ENCODE peak calls at places on chromosome 21, in seven cellular contexts. One of them, this sample, is unnamed.

GRCh38 chr21:45209046-45209445 is 78.6 kb downstream of the POFUT2 start:
- DNase-seq in choroid plexus epithelial cell: peak
- DNase-seq in HL-60: no peak
- DNase-seq in psoas muscle: no peak
- DNase-seq in H1: no peak
- DNase-seq in body of pancreas: no peak
- DNase-seq in dorsolateral prefrontal cortex: no peak
- DNase-seq in this sample: peak

GRCh38 chr21:43372663-43373386 is 54.1 kb downstream of the SIK1 start:
- DNase-seq in choroid plexus epithelial cell: no peak
- DNase-seq in HL-60: no peak
- DNase-seq in psoas muscle: peak
- DNase-seq in H1: no peak
- DNase-seq in body of pancreas: peak
- DNase-seq in dorsolateral prefrontal cortex: no peak
- DNase-seq in this sample: no peak

GRCh38 chr21:28537371-28538079 is 455.2 kb downstream of the LTN1 start:
- DNase-seq in choroid plexus epithelial cell: peak
- DNase-seq in HL-60: no peak
- DNase-seq in psoas muscle: no peak
- DNase-seq in H1: no peak
- DNase-seq in body of pancreas: no peak
- DNase-seq in dorsolateral prefrontal cortex: no peak
- DNase-seq in this sample: peak

GRCh38 chr21:34242973-34243372 is 120.8 kb upstream of the KCNE2 start:
- DNase-seq in choroid plexus epithelial cell: no peak
- DNase-seq in HL-60: no peak
- DNase-seq in psoas muscle: no peak
- DNase-seq in H1: no peak
- DNase-seq in body of pancreas: no peak
- DNase-seq in dorsolateral prefrontal cortex: no peak
- DNase-seq in this sample: no peak

GRCh38 chr21:41648591-41649031 is 118.2 kb downstream of the RIPK4 start:
- DNase-seq in choroid plexus epithelial cell: peak
- DNase-seq in HL-60: no peak
- DNase-seq in psoas muscle: no peak
- DNase-seq in H1: no peak
- DNase-seq in body of pancreas: no peak
- DNase-seq in dorsolateral prefrontal cortex: no peak
- DNase-seq in this sample: peak

GRCh38 chr21:17585875-17586450 is 26.7 kb downstream of the BTG3 start:
- DNase-seq in choroid plexus epithelial cell: peak
- DNase-seq in HL-60: no peak
- DNase-seq in psoas muscle: no peak
- DNase-seq in H1: no peak
- DNase-seq in body of pancreas: no peak
- DNase-seq in dorsolateral prefrontal cortex: no peak
- DNase-seq in this sample: peak

GRCh38 chr21:44758141-44758561 is 43.5 kb downstream of the UBE2G2 start:
- DNase-seq in choroid plexus epithelial cell: no peak
- DNase-seq in HL-60: no peak
- DNase-seq in psoas muscle: no peak
- DNase-seq in H1: no peak
- DNase-seq in body of pancreas: no peak
- DNase-seq in dorsolateral prefrontal cortex: peak
- DNase-seq in this sample: no peak

GRCh38 chr21:46181953-46182547 is 2.2 kb downstream of the SPATC1L start:
- DNase-seq in choroid plexus epithelial cell: no peak
- DNase-seq in HL-60: no peak
- DNase-seq in psoas muscle: no peak
- DNase-seq in H1: no peak
- DNase-seq in body of pancreas: no peak
- DNase-seq in dorsolateral prefrontal cortex: no peak
- DNase-seq in this sample: no peak

GRCh38 chr21:45894107-45894810 is 87.3 kb upstream of the COL6A1 start:
- DNase-seq in choroid plexus epithelial cell: peak
- DNase-seq in HL-60: no peak
- DNase-seq in psoas muscle: peak
- DNase-seq in H1: no peak
- DNase-seq in body of pancreas: no peak
- DNase-seq in dorsolateral prefrontal cortex: peak
- DNase-seq in this sample: peak

GRCh38 chr21:41043008-41043407 is 125.0 kb upstream of the BACE2 start:
- DNase-seq in choroid plexus epithelial cell: no peak
- DNase-seq in HL-60: no peak
- DNase-seq in psoas muscle: no peak
- DNase-seq in H1: no peak
- DNase-seq in body of pancreas: no peak
- DNase-seq in dorsolateral prefrontal cortex: no peak
- DNase-seq in this sample: no peak

GRCh38 chr21:38439957-38440356 is 58.3 kb downstream of the ERG start:
- DNase-seq in choroid plexus epithelial cell: no peak
- DNase-seq in HL-60: peak
- DNase-seq in psoas muscle: no peak
- DNase-seq in H1: no peak
- DNase-seq in body of pancreas: no peak
- DNase-seq in dorsolateral prefrontal cortex: no peak
- DNase-seq in this sample: no peak

GRCh38 chr21:16534408-16535099 is 804.8 kb downstream of the USP25 start:
- DNase-seq in choroid plexus epithelial cell: peak
- DNase-seq in HL-60: no peak
- DNase-seq in psoas muscle: peak
- DNase-seq in H1: no peak
- DNase-seq in body of pancreas: peak
- DNase-seq in dorsolateral prefrontal cortex: no peak
- DNase-seq in this sample: no peak

GRCh38 chr21:16536661-16537359 is 807.0 kb downstream of the USP25 start:
- DNase-seq in choroid plexus epithelial cell: peak
- DNase-seq in HL-60: no peak
- DNase-seq in psoas muscle: no peak
- DNase-seq in H1: no peak
- DNase-seq in body of pancreas: no peak
- DNase-seq in dorsolateral prefrontal cortex: no peak
- DNase-seq in this sample: no peak

GRCh38 chr21:16533692-16534407 is 804.1 kb downstream of the USP25 start:
- DNase-seq in choroid plexus epithelial cell: no peak
- DNase-seq in HL-60: no peak
- DNase-seq in psoas muscle: no peak
- DNase-seq in H1: no peak
- DNase-seq in body of pancreas: no peak
- DNase-seq in dorsolateral prefrontal cortex: no peak
- DNase-seq in this sample: no peak

GRCh38 chr21:16532841-16533240 is 803.1 kb downstream of the USP25 start:
- DNase-seq in choroid plexus epithelial cell: peak
- DNase-seq in HL-60: no peak
- DNase-seq in psoas muscle: no peak
- DNase-seq in H1: no peak
- DNase-seq in body of pancreas: no peak
- DNase-seq in dorsolateral prefrontal cortex: no peak
- DNase-seq in this sample: peak

GRCh38 chr21:16535100-16535418 is 805.3 kb downstream of the USP25 start:
- DNase-seq in choroid plexus epithelial cell: peak
- DNase-seq in HL-60: no peak
- DNase-seq in psoas muscle: peak
- DNase-seq in H1: no peak
- DNase-seq in body of pancreas: peak
- DNase-seq in dorsolateral prefrontal cortex: peak
- DNase-seq in this sample: no peak
- H3K4me3 ChIP-seq in choroid plexus epithelial cell: peak
- H3K4me3 ChIP-seq in HL-60: no peak
- H3K4me3 ChIP-seq in psoas muscle: peak
- H3K4me3 ChIP-seq in H1: no peak
- H3K4me3 ChIP-seq in body of pancreas: no peak
- H3K4me3 ChIP-seq in dorsolateral prefrontal cortex: peak
- H3K4me3 ChIP-seq in this sample: peak

GRCh38 chr21:29961291-29962027 is 21.7 kb upstream of the GRIK1 start:
- DNase-seq in choroid plexus epithelial cell: no peak
- DNase-seq in HL-60: no peak
- DNase-seq in psoas muscle: no peak
- DNase-seq in H1: no peak
- DNase-seq in body of pancreas: no peak
- DNase-seq in dorsolateral prefrontal cortex: no peak
- DNase-seq in this sample: no peak
- H3K4me3 ChIP-seq in choroid plexus epithelial cell: no peak
- H3K4me3 ChIP-seq in HL-60: no peak
- H3K4me3 ChIP-seq in psoas muscle: no peak
- H3K4me3 ChIP-seq in H1: no peak
- H3K4me3 ChIP-seq in body of pancreas: no peak
- H3K4me3 ChIP-seq in dorsolateral prefrontal cortex: no peak
- H3K4me3 ChIP-seq in this sample: no peak

GRCh38 chr21:39454949-39455668 is 3.3 kb downstream of the SH3BGR start:
- DNase-seq in choroid plexus epithelial cell: no peak
- DNase-seq in HL-60: no peak
- DNase-seq in psoas muscle: no peak
- DNase-seq in H1: no peak
- DNase-seq in body of pancreas: no peak
- DNase-seq in dorsolateral prefrontal cortex: no peak
- DNase-seq in this sample: no peak

GRCh38 chr21:39451332-39452206 is at the start of gene SH3BGR:
- DNase-seq in choroid plexus epithelial cell: no peak
- DNase-seq in HL-60: no peak
- DNase-seq in psoas muscle: peak
- DNase-seq in H1: peak
- DNase-seq in body of pancreas: peak
- DNase-seq in dorsolateral prefrontal cortex: no peak
- DNase-seq in this sample: peak

GRCh38 chr21:39452965-39453332 is 1.2 kb downstream of the SH3BGR start:
- DNase-seq in choroid plexus epithelial cell: no peak
- DNase-seq in HL-60: no peak
- DNase-seq in psoas muscle: no peak
- DNase-seq in H1: no peak
- DNase-seq in body of pancreas: no peak
- DNase-seq in dorsolateral prefrontal cortex: no peak
- DNase-seq in this sample: peak

GRCh38 chr21:39453571-39454179 is 1.9 kb downstream of the SH3BGR start:
- DNase-seq in choroid plexus epithelial cell: no peak
- DNase-seq in HL-60: no peak
- DNase-seq in psoas muscle: no peak
- DNase-seq in H1: no peak
- DNase-seq in body of pancreas: no peak
- DNase-seq in dorsolateral prefrontal cortex: no peak
- DNase-seq in this sample: no peak

DNA sequence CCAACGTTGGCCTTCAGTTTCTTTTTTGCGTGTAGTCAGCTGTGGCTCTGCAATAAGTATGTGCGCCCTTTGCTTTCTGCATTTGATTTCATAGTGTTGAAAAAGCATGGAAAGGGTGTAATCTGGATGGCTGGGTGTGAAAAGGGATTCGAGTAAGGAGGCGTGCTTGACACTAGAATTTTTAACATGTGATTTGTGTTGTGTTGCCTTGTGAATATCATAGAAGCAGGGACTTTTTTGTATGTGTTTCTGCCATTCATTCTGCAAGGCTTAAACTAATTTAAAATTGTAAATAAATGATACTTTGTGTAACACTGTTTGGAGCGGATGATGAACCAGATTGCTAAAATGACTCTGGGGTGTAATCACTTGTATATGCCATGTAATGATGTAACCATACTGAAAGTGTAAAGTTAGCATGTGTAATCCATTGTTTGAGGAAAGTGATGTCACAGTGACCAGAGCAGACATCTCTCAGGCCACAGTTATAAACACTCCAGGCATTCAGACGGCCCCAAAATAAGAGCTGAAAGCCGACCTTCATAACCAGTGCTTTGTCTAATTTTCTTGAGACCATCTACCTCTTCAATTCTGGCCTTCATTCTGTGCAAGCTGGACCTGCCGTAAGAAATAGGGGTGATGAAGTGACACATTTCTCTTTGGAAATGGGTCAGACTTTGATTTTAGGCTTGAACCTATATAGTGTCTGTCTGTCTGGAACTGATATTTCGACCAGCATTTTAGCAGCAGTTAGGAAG is 616 bp downstream of the SH3BGR start:
- DNase-seq in choroid plexus epithelial cell: peak
- DNase-seq in HL-60: no peak
- DNase-seq in psoas muscle: no peak
- DNase-seq in H1: no peak
- DNase-seq in body of pancreas: no peak
- DNase-seq in dorsolateral prefrontal cortex: no peak
- DNase-seq in this sample: peak
- H3K4me3 ChIP-seq in choroid plexus epithelial cell: no peak
- H3K4me3 ChIP-seq in HL-60: no peak
- H3K4me3 ChIP-seq in psoas muscle: peak
- H3K4me3 ChIP-seq in H1: peak
- H3K4me3 ChIP-seq in body of pancreas: peak
- H3K4me3 ChIP-seq in dorsolateral prefrontal cortex: peak
- H3K4me3 ChIP-seq in this sample: peak

GRCh38 chr21:31558839-31559367 is 100.6 kb upstream of the SOD1 start:
- DNase-seq in choroid plexus epithelial cell: peak
- DNase-seq in HL-60: no peak
- DNase-seq in psoas muscle: peak
- DNase-seq in H1: peak
- DNase-seq in body of pancreas: peak
- DNase-seq in dorsolateral prefrontal cortex: peak
- DNase-seq in this sample: peak
- H3K4me3 ChIP-seq in choroid plexus epithelial cell: peak
- H3K4me3 ChIP-seq in HL-60: no peak
- H3K4me3 ChIP-seq in psoas muscle: peak
- H3K4me3 ChIP-seq in H1: peak
- H3K4me3 ChIP-seq in body of pancreas: peak
- H3K4me3 ChIP-seq in dorsolateral prefrontal cortex: peak
- H3K4me3 ChIP-seq in this sample: peak

GRCh38 chr21:21147374-21147745 is 149.2 kb downstream of the NCAM2 start:
- DNase-seq in choroid plexus epithelial cell: no peak
- DNase-seq in HL-60: no peak
- DNase-seq in psoas muscle: no peak
- DNase-seq in H1: no peak
- DNase-seq in body of pancreas: no peak
- DNase-seq in dorsolateral prefrontal cortex: no peak
- DNase-seq in this sample: no peak
- H3K4me3 ChIP-seq in choroid plexus epithelial cell: no peak
- H3K4me3 ChIP-seq in HL-60: no peak
- H3K4me3 ChIP-seq in psoas muscle: no peak
- H3K4me3 ChIP-seq in H1: no peak
- H3K4me3 ChIP-seq in body of pancreas: no peak
- H3K4me3 ChIP-seq in dorsolateral prefrontal cortex: no peak
- H3K4me3 ChIP-seq in this sample: no peak